ENCODE peak calls at places on chromosomes 11 and 22, in ten cellular contexts. H, T, S, X, Z, W, O, V, C and D are unnamed samples.

GRCh38 chr22:25622011-25622410 is 57.5 kb downstream of the GRK3 start:
- DNase-seq in H (no peak), T (no peak), S (no peak), X (no peak), Z (no peak), W (no peak), O (no peak), V (no peak), C (no peak), D (no peak)

GRCh38 chr11:45885274-45885920 is at the start of gene MAPK8IP1:
- DNase-seq in H (no peak), T (peak; percentile 16), S (peak; percentile 35), X (peak; percentile 59), Z (no peak), W (peak; percentile 69), O (peak; percentile 41), V (peak; percentile 48), C (peak; percentile 55), D (no peak)

GRCh38 chr11:72625746-72626636 is 48.2 kb downstream of the PDE2A start:
- DNase-seq in H (no peak), T (peak; percentile 85), S (no peak), X (peak; percentile 43), Z (no peak), W (peak; percentile 76), O (no peak), V (peak; percentile 75), C (no peak), D (no peak)

GRCh38 chr22:47858773-47859306 is 1096.4 kb downstream of the TBC1D22A start:
- DNase-seq in H (no peak), T (no peak), S (no peak), X (no peak), Z (no peak), W (no peak), O (no peak), V (no peak), C (no peak), D (no peak)

GRCh38 chr11:127890026-127890611 is 697.2 kb downstream of the ETS1 start:
- DNase-seq in H (no peak), T (no peak), S (no peak), X (no peak), Z (no peak), W (no peak), O (peak; percentile 35), V (no peak), C (no peak), D (no peak)

GRCh38 chr11:92340839-92341238 is 116.2 kb downstream of the FAT3 start:
- DNase-seq in H (no peak), T (no peak), S (no peak), X (peak; percentile 22), Z (no peak), W (no peak), O (peak; percentile 25), V (no peak), C (no peak), D (no peak)

GRCh38 chr11:93143800-93144199 is 54.0 kb downstream of the SLC36A4 start:
- DNase-seq in H (no peak), T (no peak), S (no peak), X (no peak), Z (no peak), W (no peak), O (no peak), V (no peak), C (no peak), D (no peak)

GRCh38 chr11:95485115-95485900 is 254.3 kb upstream of the SESN3 start:
- DNase-seq in H (no peak), T (no peak), S (no peak), X (no peak), Z (no peak), W (no peak), O (no peak), V (no peak), C (no peak), D (no peak)

DNA sequence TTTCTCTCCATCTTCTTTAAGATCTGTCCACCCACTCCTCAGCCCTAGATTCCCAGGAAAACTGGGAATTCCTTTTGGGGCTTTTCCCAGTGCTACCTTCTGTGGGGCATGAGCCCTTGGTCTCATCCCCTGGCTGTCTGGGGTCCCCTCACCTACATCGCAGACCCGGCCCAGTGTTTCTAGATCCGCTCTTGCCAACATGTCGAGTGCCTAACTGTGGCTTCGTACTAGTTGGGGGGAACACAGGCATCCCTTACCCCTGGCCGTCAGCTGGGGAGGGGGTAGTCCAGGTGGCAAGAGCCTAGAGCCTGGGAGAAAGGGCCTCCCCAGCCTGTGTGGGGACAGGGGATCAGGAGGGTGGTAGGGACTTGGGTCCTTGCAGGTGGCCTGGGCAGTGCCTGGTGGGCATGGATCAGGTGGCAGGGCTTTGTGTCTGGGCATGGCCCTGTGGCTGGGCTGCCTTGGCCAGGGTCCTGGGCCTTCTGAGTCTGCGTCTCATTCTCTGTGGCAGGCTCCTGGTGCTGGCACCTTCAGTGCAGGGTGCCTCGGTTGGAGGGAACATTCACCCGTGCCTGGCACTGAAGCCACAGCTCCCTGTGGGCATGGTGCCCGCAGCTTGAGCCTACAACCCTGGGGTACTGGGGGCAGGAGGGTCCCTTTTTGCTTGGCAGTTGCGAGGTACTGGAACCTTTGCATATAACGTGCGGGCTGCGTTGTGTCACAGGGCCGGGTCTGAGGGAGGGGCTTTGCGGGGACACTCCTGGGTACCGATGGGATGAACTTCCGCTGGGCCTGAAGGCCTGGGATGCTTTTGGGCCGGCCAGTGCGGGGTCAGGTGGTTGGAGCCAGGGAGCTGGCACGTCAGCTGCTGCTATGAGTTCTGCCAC is 4.1 kb downstream of the KCNQ1 start:
- DNase-seq in H (no peak), T (no peak), S (no peak), X (no peak), Z (no peak), W (no peak), O (no peak), V (no peak), C (no peak), D (no peak)
- H3K27me3 ChIP-seq in H (peaks cover under 1% of the 10 kb centered on the region), T (peaks cover 7% of the 10 kb centered on the region), S (no peaks in the 10 kb centered on the region), X (no peaks in the 10 kb centered on the region), Z (no peaks in the 10 kb centered on the region), W (no peaks in the 10 kb centered on the region), O (peaks cover 7% of the 10 kb centered on the region), V (peaks cover 23% of the 10 kb centered on the region), C (no peaks in the 10 kb centered on the region), D (peaks cover 37% of the 10 kb centered on the region)

GRCh38 chr11:111762981-111763643 is 3.1 kb downstream of the PPP2R1B start:
- DNase-seq in H (no peak), T (no peak), S (no peak), X (no peak), Z (no peak), W (no peak), O (peak; percentile 21), V (no peak), C (no peak), D (no peak)
- TF ChIP-seq CTCF in H (peak; percentile 8), T (no peak), S (no peak), X (no peak), Z (no peak), W (no peak), O (peak; percentile 21), V (no peak), C (no peak), D (peak; percentile 2)

GRCh38 chr11:47720651-47721050 is 5.5 kb upstream of the AGBL2 start:
- DNase-seq in H (no peak), T (no peak), S (no peak), X (no peak), Z (no peak), W (no peak), O (no peak), V (no peak), C (no peak), D (no peak)

GRCh38 chr11:47724041-47724729 is 9.0 kb upstream of the AGBL2 start:
- DNase-seq in H (no peak), T (no peak), S (no peak), X (peak; percentile 78), Z (no peak), W (peak; percentile 82), O (peak; percentile 32), V (no peak), C (no peak), D (peak; percentile 5)

GRCh38 chr11:47726878-47727514 is 11.8 kb upstream of the AGBL2 start:
- DNase-seq in H (no peak), T (no peak), S (no peak), X (no peak), Z (no peak), W (peak; percentile 73), O (no peak), V (no peak), C (no peak), D (no peak)

GRCh38 chr11:47725445-47726442 is 10.6 kb upstream of the AGBL2 start:
- DNase-seq in H (no peak), T (no peak), S (no peak), X (no peak), Z (no peak), W (no peak), O (no peak), V (no peak), C (no peak), D (no peak)

DNA sequence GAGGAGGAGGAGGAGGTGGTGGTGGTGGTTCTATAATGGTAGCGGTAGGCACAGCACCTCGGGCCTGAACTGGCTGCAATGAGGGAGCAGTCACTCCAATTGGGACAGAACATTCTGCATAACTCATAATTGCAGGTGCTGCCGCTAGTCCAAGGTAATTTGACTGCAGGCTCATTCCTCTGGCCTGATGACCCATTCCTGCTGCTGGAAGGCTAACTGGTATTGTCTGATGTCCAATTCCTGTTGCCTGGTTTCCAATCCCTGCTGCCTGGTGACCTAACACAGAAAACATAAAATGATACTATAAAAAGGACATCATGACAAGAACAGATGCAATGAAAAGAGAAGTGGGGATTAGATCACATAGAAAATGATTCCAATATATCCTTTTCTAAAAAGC is 7.9 kb upstream of the AGBL2 start:
- DNase-seq in H (no peak), T (no peak), S (no peak), X (no peak), Z (no peak), W (peak; percentile 42), O (no peak), V (no peak), C (no peak), D (no peak)
- H3K36me3 ChIP-seq in H (peaks cover 39% of the 10 kb centered on the region), T (peaks cover 20% of the 10 kb centered on the region), S (peaks cover 49% of the 10 kb centered on the region), X (peaks cover 11% of the 10 kb centered on the region), Z (peaks cover 100% of the 10 kb centered on the region), W (peaks cover 94% of the 10 kb centered on the region), O (peaks cover 62% of the 10 kb centered on the region), V (peaks cover 98% of the 10 kb centered on the region), C (no peaks in the 10 kb centered on the region), D (peaks cover 5% of the 10 kb centered on the region)

GRCh38 chr22:36201630-36202312 is at the start of gene APOL4:
- DNase-seq in H (no peak), T (no peak), S (no peak), X (peak; percentile 73), Z (no peak), W (peak; percentile 59), O (no peak), V (peak; percentile 89), C (peak; percentile 84), D (no peak)

GRCh38 chr22:36204001-36204640 is 2.5 kb upstream of the APOL4 start:
- DNase-seq in H (no peak), T (no peak), S (no peak), X (no peak), Z (no peak), W (no peak), O (no peak), V (no peak), C (no peak), D (no peak)

GRCh38 chr22:36208162-36208765 is 6.7 kb upstream of the APOL4 start:
- DNase-seq in H (no peak), T (no peak), S (no peak), X (no peak), Z (no peak), W (no peak), O (no peak), V (no peak), C (no peak), D (no peak)

GRCh38 chr22:36206255-36206654 is 4.6 kb upstream of the APOL4 start:
- DNase-seq in H (no peak), T (no peak), S (no peak), X (no peak), Z (no peak), W (no peak), O (no peak), V (no peak), C (no peak), D (no peak)

GRCh38 chr22:36204641-36205032 is 3.0 kb upstream of the APOL4 start:
- DNase-seq in H (no peak), T (no peak), S (no peak), X (no peak), Z (no peak), W (no peak), O (no peak), V (no peak), C (no peak), D (no peak)
- H3K27me3 ChIP-seq in H (no peaks in the 10 kb centered on the region), T (peaks cover under 1% of the 10 kb centered on the region), S (no peaks in the 10 kb centered on the region), X (no peaks in the 10 kb centered on the region), Z (no peaks in the 10 kb centered on the region), W (no peaks in the 10 kb centered on the region), O (no peaks in the 10 kb centered on the region), V (no peaks in the 10 kb centered on the region), C (no peaks in the 10 kb centered on the region), D (peaks cover 4% of the 10 kb centered on the region)